ENCODE peak calls at places on chromosome 3, in nine cellular contexts. One of them, this sample, is unnamed.

GRCh38 chr3:105233056-105233455 is 133.7 kb upstream of the ALCAM start:
- DNase-seq in mucosa of descending colon: no peak
- DNase-seq in GM04503: no peak
- DNase-seq in cardiac fibroblast: no peak
- DNase-seq in neural crest cell: no peak
- DNase-seq in ELR: peak
- DNase-seq in CD8-positive, alpha-beta memory T cell: no peak
- DNase-seq in glutamatergic neuron: no peak
- DNase-seq in astrocyte of the hippocampus: no peak
- DNase-seq in this sample: no peak

GRCh38 chr3:174675426-174675825 is 183.7 kb upstream of the NAALADL2 start:
- DNase-seq in mucosa of descending colon: no peak
- DNase-seq in GM04503: no peak
- DNase-seq in cardiac fibroblast: no peak
- DNase-seq in neural crest cell: no peak
- DNase-seq in ELR: no peak
- DNase-seq in CD8-positive, alpha-beta memory T cell: no peak
- DNase-seq in glutamatergic neuron: no peak
- DNase-seq in astrocyte of the hippocampus: no peak
- DNase-seq in this sample: no peak

GRCh38 chr3:50588759-50589433 is 19.6 kb downstream of the HEMK1 start:
- DNase-seq in mucosa of descending colon: no peak
- DNase-seq in GM04503: no peak
- DNase-seq in cardiac fibroblast: peak
- DNase-seq in neural crest cell: no peak
- DNase-seq in ELR: peak
- DNase-seq in CD8-positive, alpha-beta memory T cell: no peak
- DNase-seq in glutamatergic neuron: no peak
- DNase-seq in astrocyte of the hippocampus: no peak
- DNase-seq in this sample: no peak

GRCh38 chr3:154517404-154517803 is 87.4 kb upstream of the GPR149 start:
- DNase-seq in mucosa of descending colon: no peak
- DNase-seq in GM04503: no peak
- DNase-seq in cardiac fibroblast: no peak
- DNase-seq in neural crest cell: no peak
- DNase-seq in ELR: no peak
- DNase-seq in CD8-positive, alpha-beta memory T cell: no peak
- DNase-seq in glutamatergic neuron: no peak
- DNase-seq in astrocyte of the hippocampus: no peak
- DNase-seq in this sample: no peak

GRCh38 chr3:112013058-112013783 is 14.5 kb downstream of the TAGLN3 start:
- DNase-seq in mucosa of descending colon: peak
- DNase-seq in GM04503: no peak
- DNase-seq in cardiac fibroblast: peak
- DNase-seq in neural crest cell: peak
- DNase-seq in ELR: peak
- DNase-seq in CD8-positive, alpha-beta memory T cell: peak
- DNase-seq in glutamatergic neuron: peak
- DNase-seq in astrocyte of the hippocampus: peak
- DNase-seq in this sample: peak

GRCh38 chr3:156535162-156535627 is 19.7 kb downstream of the SSR3 start:
- DNase-seq in mucosa of descending colon: peak
- DNase-seq in GM04503: peak
- DNase-seq in cardiac fibroblast: peak
- DNase-seq in neural crest cell: peak
- DNase-seq in ELR: peak
- DNase-seq in CD8-positive, alpha-beta memory T cell: no peak
- DNase-seq in glutamatergic neuron: no peak
- DNase-seq in astrocyte of the hippocampus: peak
- DNase-seq in this sample: peak

GRCh38 chr3:187669675-187670504 is at the start of gene SST:
- DNase-seq in mucosa of descending colon: no peak
- DNase-seq in GM04503: no peak
- DNase-seq in cardiac fibroblast: peak
- DNase-seq in neural crest cell: peak
- DNase-seq in ELR: peak
- DNase-seq in CD8-positive, alpha-beta memory T cell: no peak
- DNase-seq in glutamatergic neuron: peak
- DNase-seq in astrocyte of the hippocampus: peak
- DNase-seq in this sample: peak

GRCh38 chr3:159936541-159936940 is 52.1 kb upstream of the IL12A start:
- DNase-seq in mucosa of descending colon: no peak
- DNase-seq in GM04503: no peak
- DNase-seq in cardiac fibroblast: no peak
- DNase-seq in neural crest cell: no peak
- DNase-seq in ELR: peak
- DNase-seq in CD8-positive, alpha-beta memory T cell: no peak
- DNase-seq in glutamatergic neuron: no peak
- DNase-seq in astrocyte of the hippocampus: no peak
- DNase-seq in this sample: no peak

GRCh38 chr3:50830451-50830850 is 155.7 kb downstream of the DOCK3 start:
- DNase-seq in mucosa of descending colon: no peak
- DNase-seq in GM04503: no peak
- DNase-seq in cardiac fibroblast: no peak
- DNase-seq in neural crest cell: no peak
- DNase-seq in ELR: no peak
- DNase-seq in CD8-positive, alpha-beta memory T cell: no peak
- DNase-seq in glutamatergic neuron: no peak
- DNase-seq in astrocyte of the hippocampus: no peak
- DNase-seq in this sample: no peak